ENCODE peak calls at places on chromosome 21, in seven cellular contexts. W is lower lobe of right lung, Z is breast epithelium, N is neural crest cell, T is suprapubic skin, X is OCI-LY7, D is H9. R is an unnamed sample.

GRCh38 chr21:35234725-35235124 is 185.6 kb upstream of the RUNX1 start:
- DNase-seq in W (no peak), Z (no peak), N (no peak), T (no peak), X (peak), D (no peak), R (peak)

GRCh38 chr21:32713726-32714125 is 14.1 kb downstream of the SYNJ1 start:
- DNase-seq in W (no peak), Z (no peak), N (no peak), T (no peak), X (no peak), D (no peak), R (no peak)

GRCh38 chr21:36744560-36745231 is 45.8 kb downstream of the SIM2 start:
- DNase-seq in W (no peak), Z (peak), N (no peak), T (no peak), X (no peak), D (no peak), R (no peak)

GRCh38 chr21:38054334-38054733 is 138.1 kb upstream of the KCNJ6 start:
- DNase-seq in W (no peak), Z (no peak), N (no peak), T (no peak), X (no peak), D (no peak), R (no peak)

GRCh38 chr21:23853796-23854379 is 1753.4 kb downstream of the MRPL39 start:
- DNase-seq in W (no peak), Z (no peak), N (no peak), T (no peak), X (peak), D (no peak), R (peak)

GRCh38 chr21:16133248-16133647 is 403.5 kb downstream of the USP25 start:
- DNase-seq in W (no peak), Z (no peak), N (no peak), T (no peak), X (no peak), D (no peak), R (no peak)

GRCh38 chr21:33914188-33914587 is 1.4 kb downstream of the ATP5PO start:
- DNase-seq in W (no peak), Z (no peak), N (no peak), T (no peak), X (no peak), D (no peak), R (no peak)

GRCh38 chr21:43758132-43758619 is 17.9 kb downstream of the CSTB start:
- DNase-seq in W (no peak), Z (peak), N (no peak), T (no peak), X (no peak), D (no peak), R (no peak)

GRCh38 chr21:45999581-46000181 is 18.1 kb downstream of the COL6A1 start:
- DNase-seq in W (no peak), Z (peak), N (no peak), T (peak), X (no peak), D (peak), R (no peak)

GRCh38 chr21:35303085-35303484 is 254.0 kb upstream of the RUNX1 start:
- DNase-seq in W (no peak), Z (no peak), N (no peak), T (no peak), X (no peak), D (no peak), R (peak)

GRCh38 chr21:38289697-38290096 is 32.9 kb downstream of the KCNJ15 start:
- DNase-seq in W (peak), Z (no peak), N (no peak), T (no peak), X (no peak), D (no peak), R (peak)

GRCh38 chr21:17711896-17712295 is 99.2 kb upstream of the BTG3 start:
- DNase-seq in W (no peak), Z (no peak), N (no peak), T (no peak), X (no peak), D (no peak), R (no peak)

GRCh38 chr21:25400427-25400826 is 206.9 kb downstream of the MRPL39 start:
- DNase-seq in W (no peak), Z (no peak), N (no peak), T (no peak), X (no peak), D (no peak), R (no peak)

GRCh38 chr21:39660596-39660995 is 47.9 kb downstream of the B3GALT5 start:
- DNase-seq in W (no peak), Z (peak), N (no peak), T (no peak), X (no peak), D (no peak), R (peak)

GRCh38 chr21:32261929-32262328 is 16.9 kb downstream of the MIS18A start:
- DNase-seq in W (no peak), Z (no peak), N (no peak), T (no peak), X (no peak), D (no peak), R (no peak)

GRCh38 chr21:46455575-46456385 is 2.9 kb upstream of the DIP2A start:
- DNase-seq in W (no peak), Z (no peak), N (no peak), T (peak), X (no peak), D (no peak), R (peak)

GRCh38 chr21:15058718-15059316 is 6.0 kb downstream of the NRIP1 start:
- DNase-seq in W (no peak), Z (no peak), N (no peak), T (no peak), X (no peak), D (no peak), R (no peak)

GRCh38 chr21:44845418-44846200 is 27.7 kb upstream of the SUMO3 start:
- DNase-seq in W (peak), Z (peak), N (peak), T (no peak), X (peak), D (peak), R (no peak)
- TF ChIP-seq CTCF in W (peak), Z (no peak), N (peak), T (no peak), X (peak), D (peak), R (peak)

GRCh38 chr21:29024474-29025327 is at the start of gene USP16:
- DNase-seq in W (peak), Z (peak), N (peak), T (peak), X (peak), D (peak), R (peak)
- TF ChIP-seq CTCF in W (peak), Z (no peak), N (no peak), T (peak), X (no peak), D (no peak), R (peak)

GRCh38 chr21:42009018-42009830 is 936 bp downstream of the ZBTB21 start:
- DNase-seq in W (peak), Z (peak), N (peak), T (peak), X (peak), D (peak), R (peak)
- TF ChIP-seq CTCF in W (peak), Z (no peak), N (peak), T (peak), X (peak), D (peak), R (peak)

DNA sequence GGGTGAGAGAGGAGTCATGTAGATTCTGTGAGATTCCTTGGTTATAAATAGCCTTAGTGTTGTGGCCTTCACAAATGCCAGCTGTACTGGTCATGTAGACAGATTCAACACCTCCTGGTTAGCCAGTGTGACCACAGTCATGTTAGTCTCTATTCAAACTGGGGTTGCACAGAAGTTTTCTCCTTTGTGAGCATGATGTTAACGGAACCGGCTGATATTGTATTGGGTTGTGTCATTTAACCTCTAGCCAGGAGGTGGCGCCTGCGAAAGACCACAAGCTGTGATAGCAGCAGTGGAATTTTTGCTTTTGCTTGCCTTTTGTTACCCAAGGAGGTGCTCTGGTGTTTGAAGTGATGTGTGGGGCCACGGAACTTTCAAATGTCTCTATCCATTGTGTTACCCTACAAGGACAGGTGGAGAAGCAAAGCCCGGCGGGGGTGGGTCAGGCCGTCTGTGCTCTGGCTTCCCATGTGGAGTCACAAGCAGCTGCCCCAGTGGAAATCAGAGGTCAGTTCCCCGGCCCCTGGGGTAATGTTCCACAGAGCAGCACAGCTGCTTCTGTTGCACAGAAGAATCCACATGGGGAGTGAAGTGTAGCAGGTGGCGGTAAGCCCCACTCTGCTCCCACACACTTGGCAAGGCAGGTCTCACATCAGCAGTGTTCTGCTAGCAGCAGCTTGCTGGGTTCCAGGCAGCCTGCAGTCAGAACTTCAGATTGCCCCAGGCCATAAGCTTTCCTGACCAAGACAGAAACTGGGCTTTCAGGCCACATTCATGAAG is 112.6 kb downstream of the ADAMTS1 start:
- DNase-seq in W (peak), Z (no peak), N (peak), T (no peak), X (peak), D (peak), R (peak)
- TF ChIP-seq CTCF in W (peak), Z (peak), N (peak), T (peak), X (peak), D (peak), R (peak)